ENCODE peak calls at places on chromosomes 4 and X, in six cellular contexts. One of them, this sample, is unnamed.

GRCh38 chr4:47615385-47615784 is 130.3 kb downstream of the ATP10D start:
- DNase-seq in IMR-90: peak; percentile 63
- DNase-seq in brain microvascular endothelial cell: peak; percentile 17
- DNase-seq in KG1: no peak
- DNase-seq in caudate nucleus: no peak
- DNase-seq in C1 segment of cervical spinal cord: no peak
- DNase-seq in this sample: no peak

GRCh38 chrX:129760155-129760554 is 19.6 kb upstream of the SASH3 start:
- DNase-seq in brain microvascular endothelial cell: no peak
- DNase-seq in KG1: no peak
- DNase-seq in IMR-90: no peak
- DNase-seq in caudate nucleus: no peak
- DNase-seq in C1 segment of cervical spinal cord: no peak
- DNase-seq in this sample: no peak

GRCh38 chr4:25978327-25978726 is 64.3 kb downstream of the SMIM20 start:
- DNase-seq in brain microvascular endothelial cell: no peak
- DNase-seq in C1 segment of cervical spinal cord: no peak
- DNase-seq in IMR-90: no peak
- DNase-seq in caudate nucleus: no peak
- DNase-seq in KG1: no peak
- DNase-seq in this sample: no peak

GRCh38 chrX:97389761-97390192 is 506.1 kb downstream of the RPA4 start:
- DNase-seq in caudate nucleus: no peak
- DNase-seq in KG1: no peak
- DNase-seq in brain microvascular endothelial cell: peak; percentile 77
- DNase-seq in IMR-90: peak; percentile 84
- DNase-seq in C1 segment of cervical spinal cord: no peak
- DNase-seq in this sample: peak; percentile 19

GRCh38 chr4:114782842-114783595 is 184.4 kb downstream of the UGT8 start:
- DNase-seq in C1 segment of cervical spinal cord: no peak
- DNase-seq in KG1: no peak
- DNase-seq in caudate nucleus: no peak
- DNase-seq in brain microvascular endothelial cell: peak; percentile 27
- DNase-seq in IMR-90: no peak
- DNase-seq in this sample: no peak

GRCh38 chrX:38868941-38869378 is 67.7 kb downstream of the MID1IP1 start:
- DNase-seq in caudate nucleus: no peak
- DNase-seq in brain microvascular endothelial cell: peak; percentile 75
- DNase-seq in IMR-90: peak; percentile 75
- DNase-seq in C1 segment of cervical spinal cord: no peak
- DNase-seq in KG1: no peak
- DNase-seq in this sample: no peak

GRCh38 chr4:155638195-155638960 is 28.3 kb upstream of the GUCY1A1 start:
- DNase-seq in brain microvascular endothelial cell: no peak
- DNase-seq in IMR-90: no peak
- DNase-seq in caudate nucleus: no peak
- DNase-seq in C1 segment of cervical spinal cord: no peak
- DNase-seq in KG1: no peak
- DNase-seq in this sample: no peak

GRCh38 chr4:181323061-181323460 is 920.1 kb upstream of the TENM3 start:
- DNase-seq in brain microvascular endothelial cell: no peak
- DNase-seq in C1 segment of cervical spinal cord: no peak
- DNase-seq in IMR-90: no peak
- DNase-seq in KG1: no peak
- DNase-seq in caudate nucleus: no peak
- DNase-seq in this sample: no peak

This sample was measured in ELF-1.